ENCODE peak calls at places on chromosomes 1 and 21, in six cellular contexts. One of them, this sample, is unnamed.

GRCh38 chr1:158838660-158839059 is 7.5 kb downstream of the MNDA start:
- DNase-seq in GM23248: no peak
- DNase-seq in T1000: no peak
- DNase-seq in stimulated activated CD8-positive, alpha-beta memory T cell treated with anti-CD3 and anti-CD28 coated beads, Interleukin-4, amount 100 ng/mL, for 4 hours: no peak
- DNase-seq in PC-9: no peak
- DNase-seq in psoas muscle: no peak
- DNase-seq in this sample: no peak

GRCh38 chr1:231557898-231558710 is 29.6 kb downstream of the TSNAX start:
- DNase-seq in GM23248: peak
- DNase-seq in T1000: no peak
- DNase-seq in stimulated activated CD8-positive, alpha-beta memory T cell treated with anti-CD3 and anti-CD28 coated beads, Interleukin-4, amount 100 ng/mL, for 4 hours: no peak
- DNase-seq in PC-9: no peak
- DNase-seq in psoas muscle: no peak
- DNase-seq in this sample: no peak

GRCh38 chr1:53115403-53116306 is 26.8 kb downstream of the SLC1A7 start:
- DNase-seq in GM23248: no peak
- DNase-seq in T1000: no peak
- DNase-seq in stimulated activated CD8-positive, alpha-beta memory T cell treated with anti-CD3 and anti-CD28 coated beads, Interleukin-4, amount 100 ng/mL, for 4 hours: no peak
- DNase-seq in PC-9: peak
- DNase-seq in psoas muscle: peak
- DNase-seq in this sample: no peak

GRCh38 chr1:223878598-223879325 is 33.0 kb upstream of the TP53BP2 start:
- DNase-seq in GM23248: no peak
- DNase-seq in T1000: no peak
- DNase-seq in stimulated activated CD8-positive, alpha-beta memory T cell treated with anti-CD3 and anti-CD28 coated beads, Interleukin-4, amount 100 ng/mL, for 4 hours: no peak
- DNase-seq in PC-9: no peak
- DNase-seq in psoas muscle: no peak
- DNase-seq in this sample: no peak

GRCh38 chr1:27504588-27505419 is 14.8 kb upstream of the WASF2 start:
- DNase-seq in GM23248: peak
- DNase-seq in T1000: no peak
- DNase-seq in stimulated activated CD8-positive, alpha-beta memory T cell treated with anti-CD3 and anti-CD28 coated beads, Interleukin-4, amount 100 ng/mL, for 4 hours: no peak
- DNase-seq in PC-9: no peak
- DNase-seq in psoas muscle: peak
- DNase-seq in this sample: no peak

GRCh38 chr1:216793303-216793702 is 70.1 kb upstream of the ESRRG start:
- DNase-seq in GM23248: no peak
- DNase-seq in T1000: no peak
- DNase-seq in stimulated activated CD8-positive, alpha-beta memory T cell treated with anti-CD3 and anti-CD28 coated beads, Interleukin-4, amount 100 ng/mL, for 4 hours: no peak
- DNase-seq in PC-9: no peak
- DNase-seq in psoas muscle: no peak
- DNase-seq in this sample: no peak

GRCh38 chr21:44706706-44707615 is 4.4 kb downstream of the TSPEAR start:
- DNase-seq in GM23248: no peak
- DNase-seq in T1000: no peak
- DNase-seq in stimulated activated CD8-positive, alpha-beta memory T cell treated with anti-CD3 and anti-CD28 coated beads, Interleukin-4, amount 100 ng/mL, for 4 hours: no peak
- DNase-seq in PC-9: no peak
- DNase-seq in psoas muscle: peak
- DNase-seq in this sample: peak

GRCh38 chr1:180228648-180229482 is 1.2 kb upstream of the LHX4 start:
- DNase-seq in GM23248: peak
- DNase-seq in T1000: no peak
- DNase-seq in stimulated activated CD8-positive, alpha-beta memory T cell treated with anti-CD3 and anti-CD28 coated beads, Interleukin-4, amount 100 ng/mL, for 4 hours: no peak
- DNase-seq in PC-9: no peak
- DNase-seq in psoas muscle: no peak
- DNase-seq in this sample: no peak

GRCh38 chr1:70436617-70437236 is 25.7 kb downstream of the CTH start:
- DNase-seq in GM23248: peak
- DNase-seq in T1000: no peak
- DNase-seq in stimulated activated CD8-positive, alpha-beta memory T cell treated with anti-CD3 and anti-CD28 coated beads, Interleukin-4, amount 100 ng/mL, for 4 hours: no peak
- DNase-seq in PC-9: peak
- DNase-seq in psoas muscle: no peak
- DNase-seq in this sample: no peak

GRCh38 chr1:50779811-50780210 is 180.3 kb downstream of the FAF1 start:
- DNase-seq in GM23248: no peak
- DNase-seq in T1000: no peak
- DNase-seq in stimulated activated CD8-positive, alpha-beta memory T cell treated with anti-CD3 and anti-CD28 coated beads, Interleukin-4, amount 100 ng/mL, for 4 hours: no peak
- DNase-seq in PC-9: no peak
- DNase-seq in psoas muscle: no peak
- DNase-seq in this sample: no peak

GRCh38 chr1:244751271-244751895 is 84.1 kb upstream of the COX20 start:
- DNase-seq in GM23248: no peak
- DNase-seq in T1000: no peak
- DNase-seq in stimulated activated CD8-positive, alpha-beta memory T cell treated with anti-CD3 and anti-CD28 coated beads, Interleukin-4, amount 100 ng/mL, for 4 hours: no peak
- DNase-seq in PC-9: no peak
- DNase-seq in psoas muscle: no peak
- DNase-seq in this sample: no peak

GRCh38 chr1:102431253-102431652 is 434.5 kb upstream of the OLFM3 start:
- DNase-seq in GM23248: no peak
- DNase-seq in T1000: no peak
- DNase-seq in stimulated activated CD8-positive, alpha-beta memory T cell treated with anti-CD3 and anti-CD28 coated beads, Interleukin-4, amount 100 ng/mL, for 4 hours: no peak
- DNase-seq in PC-9: no peak
- DNase-seq in psoas muscle: no peak
- DNase-seq in this sample: no peak

GRCh38 chr1:64505232-64505943 is 35.5 kb downstream of the CACHD1 start:
- DNase-seq in GM23248: no peak
- DNase-seq in T1000: no peak
- DNase-seq in stimulated activated CD8-positive, alpha-beta memory T cell treated with anti-CD3 and anti-CD28 coated beads, Interleukin-4, amount 100 ng/mL, for 4 hours: peak
- DNase-seq in PC-9: no peak
- DNase-seq in psoas muscle: peak
- DNase-seq in this sample: peak

GRCh38 chr1:60866884-60867648 is 215.3 kb upstream of the NFIA start:
- DNase-seq in GM23248: peak
- DNase-seq in T1000: no peak
- DNase-seq in stimulated activated CD8-positive, alpha-beta memory T cell treated with anti-CD3 and anti-CD28 coated beads, Interleukin-4, amount 100 ng/mL, for 4 hours: no peak
- DNase-seq in PC-9: peak
- DNase-seq in psoas muscle: no peak
- DNase-seq in this sample: no peak

GRCh38 chr21:26965091-26965566 is 1.8 kb downstream of the ADAMTS5 start:
- DNase-seq in GM23248: peak
- DNase-seq in T1000: no peak
- DNase-seq in stimulated activated CD8-positive, alpha-beta memory T cell treated with anti-CD3 and anti-CD28 coated beads, Interleukin-4, amount 100 ng/mL, for 4 hours: no peak
- DNase-seq in PC-9: no peak
- DNase-seq in psoas muscle: no peak
- DNase-seq in this sample: no peak

GRCh38 chr1:218024211-218024720 is 260.8 kb upstream of the RRP15 start:
- DNase-seq in GM23248: no peak
- DNase-seq in T1000: no peak
- DNase-seq in stimulated activated CD8-positive, alpha-beta memory T cell treated with anti-CD3 and anti-CD28 coated beads, Interleukin-4, amount 100 ng/mL, for 4 hours: no peak
- DNase-seq in PC-9: no peak
- DNase-seq in psoas muscle: no peak
- DNase-seq in this sample: no peak

GRCh38 chr1:232950919-232951579 is 638 bp downstream of the NTPCR start:
- DNase-seq in GM23248: peak
- DNase-seq in T1000: no peak
- DNase-seq in stimulated activated CD8-positive, alpha-beta memory T cell treated with anti-CD3 and anti-CD28 coated beads, Interleukin-4, amount 100 ng/mL, for 4 hours: no peak
- DNase-seq in PC-9: peak
- DNase-seq in psoas muscle: no peak
- DNase-seq in this sample: no peak

GRCh38 chr1:66532798-66533783 is 862 bp upstream of the SGIP1 start:
- DNase-seq in GM23248: peak
- DNase-seq in T1000: no peak
- DNase-seq in stimulated activated CD8-positive, alpha-beta memory T cell treated with anti-CD3 and anti-CD28 coated beads, Interleukin-4, amount 100 ng/mL, for 4 hours: no peak
- DNase-seq in PC-9: no peak
- DNase-seq in psoas muscle: peak
- DNase-seq in this sample: peak

GRCh38 chr1:188122646-188123045 is 1293.9 kb downstream of the PLA2G4A start:
- DNase-seq in GM23248: no peak
- DNase-seq in T1000: no peak
- DNase-seq in stimulated activated CD8-positive, alpha-beta memory T cell treated with anti-CD3 and anti-CD28 coated beads, Interleukin-4, amount 100 ng/mL, for 4 hours: no peak
- DNase-seq in PC-9: no peak
- DNase-seq in psoas muscle: no peak
- DNase-seq in this sample: no peak

GRCh38 chr1:43556772-43557171 is 26.1 kb downstream of the PTPRF start:
- DNase-seq in GM23248: no peak
- DNase-seq in T1000: no peak
- DNase-seq in stimulated activated CD8-positive, alpha-beta memory T cell treated with anti-CD3 and anti-CD28 coated beads, Interleukin-4, amount 100 ng/mL, for 4 hours: no peak
- DNase-seq in PC-9: peak
- DNase-seq in psoas muscle: no peak
- DNase-seq in this sample: no peak

GRCh38 chr1:30087465-30087864 is 635.9 kb downstream of the MATN1 start:
- DNase-seq in GM23248: peak
- DNase-seq in T1000: no peak
- DNase-seq in stimulated activated CD8-positive, alpha-beta memory T cell treated with anti-CD3 and anti-CD28 coated beads, Interleukin-4, amount 100 ng/mL, for 4 hours: no peak
- DNase-seq in PC-9: no peak
- DNase-seq in psoas muscle: peak
- DNase-seq in this sample: peak

GRCh38 chr21:33541105-33541711 is 709 bp downstream of the GART start:
- DNase-seq in GM23248: peak
- DNase-seq in T1000: peak
- DNase-seq in stimulated activated CD8-positive, alpha-beta memory T cell treated with anti-CD3 and anti-CD28 coated beads, Interleukin-4, amount 100 ng/mL, for 4 hours: no peak
- DNase-seq in PC-9: no peak
- DNase-seq in psoas muscle: no peak
- DNase-seq in this sample: no peak

This sample was measured in H1.